ENCODE peak calls at places on chromosomes 11 and 22, in four cellular contexts. One of them, this sample, is unnamed.

GRCh38 chr11:12106501-12106900 is 3.9 kb upstream of the MICAL2 start:
- DNase-seq in AG04450: no peak
- DNase-seq in CD8-positive, alpha-beta T cell: no peak
- DNase-seq in thoracic aorta: no peak
- DNase-seq in this sample: no peak

GRCh38 chr11:57646756-57647303 is 2.9 kb downstream of the YPEL4 start:
- DNase-seq in thoracic aorta: no peak
- DNase-seq in CD8-positive, alpha-beta T cell: no peak
- DNase-seq in AG04450: no peak
- DNase-seq in this sample: no peak

GRCh38 chr11:72129381-72129780 is 6.1 kb upstream of the FOLR3 start:
- DNase-seq in CD8-positive, alpha-beta T cell: no peak
- DNase-seq in thoracic aorta: no peak
- DNase-seq in AG04450: no peak
- DNase-seq in this sample: no peak

GRCh38 chr11:79092791-79093313 is 348.0 kb downstream of the TENM4 start:
- DNase-seq in thoracic aorta: no peak
- DNase-seq in AG04450: peak; percentile 99
- DNase-seq in CD8-positive, alpha-beta T cell: no peak
- DNase-seq in this sample: no peak

GRCh38 chr11:6610591-6610990 is 1.4 kb downstream of the TAF10 start:
- DNase-seq in CD8-positive, alpha-beta T cell: peak; percentile 46
- DNase-seq in thoracic aorta: no peak
- DNase-seq in AG04450: no peak
- DNase-seq in this sample: peak; percentile 17

GRCh38 chr11:105109353-105109752 is 30.2 kb downstream of the CARD18 start:
- DNase-seq in CD8-positive, alpha-beta T cell: no peak
- DNase-seq in AG04450: no peak
- DNase-seq in thoracic aorta: no peak
- DNase-seq in this sample: no peak

GRCh38 chr11:60987577-60988277 is 16.2 kb downstream of the CD6 start:
- DNase-seq in thoracic aorta: no peak
- DNase-seq in CD8-positive, alpha-beta T cell: no peak
- DNase-seq in AG04450: no peak
- DNase-seq in this sample: no peak

GRCh38 chr11:87290304-87290922 is 252.7 kb downstream of the TMEM135 start:
- DNase-seq in CD8-positive, alpha-beta T cell: no peak
- DNase-seq in AG04450: peak; percentile 24
- DNase-seq in thoracic aorta: no peak
- DNase-seq in this sample: no peak

GRCh38 chr11:14451825-14452224 is 47.8 kb downstream of the COPB1 start:
- DNase-seq in CD8-positive, alpha-beta T cell: no peak
- DNase-seq in AG04450: no peak
- DNase-seq in thoracic aorta: no peak
- DNase-seq in this sample: no peak

GRCh38 chr11:18229501-18229900 is 7.1 kb downstream of the SAA4 start:
- DNase-seq in AG04450: no peak
- DNase-seq in CD8-positive, alpha-beta T cell: no peak
- DNase-seq in thoracic aorta: no peak
- DNase-seq in this sample: no peak

GRCh38 chr11:47969401-47969800 is 11.0 kb upstream of the PTPRJ start:
- DNase-seq in AG04450: no peak
- DNase-seq in thoracic aorta: no peak
- DNase-seq in CD8-positive, alpha-beta T cell: no peak
- DNase-seq in this sample: no peak

GRCh38 chr11:46116007-46116711 is 5.1 kb downstream of the PHF21A start:
- DNase-seq in thoracic aorta: no peak
- DNase-seq in CD8-positive, alpha-beta T cell: no peak
- DNase-seq in AG04450: no peak
- DNase-seq in this sample: no peak

GRCh38 chr22:48366056-48366455 is 1461.6 kb downstream of the BRD1 start:
- DNase-seq in AG04450: no peak
- DNase-seq in thoracic aorta: no peak
- DNase-seq in CD8-positive, alpha-beta T cell: no peak
- DNase-seq in this sample: no peak

GRCh38 chr11:128515766-128516466 is 71.4 kb downstream of the ETS1 start:
- DNase-seq in thoracic aorta: no peak
- DNase-seq in AG04450: no peak
- DNase-seq in CD8-positive, alpha-beta T cell: no peak
- DNase-seq in this sample: no peak

GRCh38 chr22:35638408-35638807 is 9.8 kb upstream of the APOL6 start:
- DNase-seq in CD8-positive, alpha-beta T cell: no peak
- DNase-seq in thoracic aorta: peak; percentile 34
- DNase-seq in AG04450: peak; percentile 42
- DNase-seq in this sample: no peak

GRCh38 chr11:27718853-27719574 is 18.8 kb upstream of the BDNF start:
- DNase-seq in CD8-positive, alpha-beta T cell: no peak
- DNase-seq in thoracic aorta: no peak
- DNase-seq in AG04450: no peak
- DNase-seq in this sample: no peak

GRCh38 chr11:42770444-42771065 is 541.2 kb upstream of the API5 start:
- DNase-seq in thoracic aorta: no peak
- DNase-seq in CD8-positive, alpha-beta T cell: no peak
- DNase-seq in AG04450: no peak
- DNase-seq in this sample: no peak

GRCh38 chr11:14045417-14045816 is 82.9 kb downstream of the SPON1 start:
- DNase-seq in CD8-positive, alpha-beta T cell: no peak
- DNase-seq in AG04450: no peak
- DNase-seq in thoracic aorta: no peak
- DNase-seq in this sample: no peak

GRCh38 chr11:132715041-132715440 is 817.3 kb downstream of the OPCML start:
- DNase-seq in CD8-positive, alpha-beta T cell: no peak
- DNase-seq in AG04450: no peak
- DNase-seq in thoracic aorta: no peak
- DNase-seq in this sample: no peak

GRCh38 chr22:44479662-44480061 is 18.4 kb downstream of the RTL6 start:
- DNase-seq in CD8-positive, alpha-beta T cell: no peak
- DNase-seq in AG04450: no peak
- DNase-seq in thoracic aorta: no peak
- DNase-seq in this sample: no peak

GRCh38 chr11:131867457-131868257 is 497.2 kb downstream of the NTM start:
- DNase-seq in thoracic aorta: no peak
- DNase-seq in CD8-positive, alpha-beta T cell: no peak
- DNase-seq in AG04450: peak; percentile 81
- DNase-seq in this sample: peak; percentile 53

GRCh38 chr11:61912991-61913698 is 4.2 kb downstream of the RAB3IL1 start:
- DNase-seq in CD8-positive, alpha-beta T cell: no peak
- DNase-seq in thoracic aorta: no peak
- DNase-seq in AG04450: no peak
- DNase-seq in this sample: peak; percentile 20

GRCh38 chr11:56705784-56706396 is 7.0 kb downstream of the OR9G1 start:
- DNase-seq in AG04450: no peak
- DNase-seq in thoracic aorta: no peak
- DNase-seq in CD8-positive, alpha-beta T cell: no peak
- DNase-seq in this sample: no peak

GRCh38 chr11:96280444-96280843 is 62.6 kb downstream of the MAML2 start:
- DNase-seq in AG04450: no peak
- DNase-seq in thoracic aorta: no peak
- DNase-seq in CD8-positive, alpha-beta T cell: no peak
- DNase-seq in this sample: no peak

GRCh38 chr11:105713696-105714095 is 103.8 kb downstream of the GRIA4 start:
- DNase-seq in thoracic aorta: no peak
- DNase-seq in CD8-positive, alpha-beta T cell: no peak
- DNase-seq in AG04450: no peak
- DNase-seq in this sample: no peak

GRCh38 chr22:29208879-29209623 is 3.4 kb downstream of the EMID1 start:
- DNase-seq in AG04450: no peak
- DNase-seq in CD8-positive, alpha-beta T cell: no peak
- DNase-seq in thoracic aorta: no peak
- DNase-seq in this sample: no peak

GRCh38 chr22:32794449-32795213 is 6.9 kb upstream of the TIMP3 start:
- DNase-seq in AG04450: no peak
- DNase-seq in thoracic aorta: no peak
- DNase-seq in CD8-positive, alpha-beta T cell: no peak
- DNase-seq in this sample: no peak

GRCh38 chr11:115132829-115133228 is 371.4 kb downstream of the CADM1 start:
- DNase-seq in thoracic aorta: no peak
- DNase-seq in CD8-positive, alpha-beta T cell: no peak
- DNase-seq in AG04450: no peak
- DNase-seq in this sample: no peak

GRCh38 chr11:43802509-43802908 is 78.1 kb upstream of the ALKBH3 start:
- DNase-seq in thoracic aorta: no peak
- DNase-seq in CD8-positive, alpha-beta T cell: no peak
- DNase-seq in AG04450: no peak
- DNase-seq in this sample: no peak

GRCh38 chr11:76671626-76672309 is 1.2 kb upstream of the LRRC32 start:
- DNase-seq in CD8-positive, alpha-beta T cell: no peak
- DNase-seq in AG04450: no peak
- DNase-seq in thoracic aorta: no peak
- DNase-seq in this sample: no peak

GRCh38 chr11:76672431-76673163 is 2.0 kb upstream of the LRRC32 start:
- DNase-seq in thoracic aorta: no peak
- DNase-seq in CD8-positive, alpha-beta T cell: peak; percentile 67
- DNase-seq in AG04450: no peak
- DNase-seq in this sample: no peak

GRCh38 chr11:76671236-76671590 is 666 bp upstream of the LRRC32 start:
- DNase-seq in thoracic aorta: no peak
- DNase-seq in CD8-positive, alpha-beta T cell: no peak
- DNase-seq in AG04450: no peak
- DNase-seq in this sample: no peak

GRCh38 chr11:76669901-76670474 is 559 bp downstream of the LRRC32 start:
- DNase-seq in AG04450: peak; percentile 55
- DNase-seq in thoracic aorta: peak; percentile 36
- DNase-seq in CD8-positive, alpha-beta T cell: no peak
- DNase-seq in this sample: no peak

GRCh38 chr11:76670475-76671235 is at the start of gene LRRC32:
- DNase-seq in thoracic aorta: no peak
- DNase-seq in CD8-positive, alpha-beta T cell: no peak
- DNase-seq in AG04450: no peak
- DNase-seq in this sample: no peak
- TF ChIP-seq CTCF in thoracic aorta: peak; percentile 14
- TF ChIP-seq CTCF in CD8-positive, alpha-beta T cell: no peak
- TF ChIP-seq CTCF in AG04450: no peak
- TF ChIP-seq CTCF in this sample: no peak

DNA sequence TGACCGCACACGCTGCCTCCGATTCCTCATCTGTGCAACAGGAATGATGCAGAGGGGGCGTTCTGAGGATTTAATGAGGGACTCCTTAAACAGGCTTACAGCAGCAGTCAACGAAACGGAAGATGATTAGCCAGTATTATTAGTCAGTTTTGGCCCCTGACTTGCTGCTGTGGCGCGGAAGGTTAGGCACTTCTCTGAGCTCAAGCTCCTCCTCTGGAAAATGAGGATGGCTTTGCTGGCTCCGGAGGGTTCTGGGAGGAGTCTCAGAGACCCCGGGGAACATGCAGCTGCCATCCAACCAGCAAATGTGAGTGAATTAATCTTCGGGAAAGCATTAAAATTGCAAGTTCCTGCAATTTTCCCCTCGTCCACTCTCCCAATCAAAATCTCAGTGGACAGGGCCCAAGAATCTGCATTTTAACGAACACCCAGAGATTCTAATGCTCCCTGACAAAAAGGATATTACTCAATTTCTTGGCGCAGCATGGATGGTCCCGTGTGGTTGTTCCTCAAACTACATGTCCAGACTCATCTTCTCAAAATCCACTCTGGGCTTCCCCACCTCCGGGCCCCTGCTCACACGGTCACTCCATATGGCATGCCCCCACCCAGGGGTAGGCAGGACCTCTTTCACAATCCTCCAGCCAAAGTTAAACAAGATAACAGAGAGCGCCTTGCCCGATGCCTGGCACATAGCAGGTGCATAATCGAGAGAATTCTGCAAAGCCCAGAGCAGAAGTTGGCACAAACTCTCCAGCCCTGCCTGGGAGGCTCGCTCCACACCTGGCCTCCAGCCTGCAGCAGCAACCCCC is 6.4 kb downstream of the ELFN2 start:
- DNase-seq in CD8-positive, alpha-beta T cell: no peak
- DNase-seq in thoracic aorta: no peak
- DNase-seq in AG04450: no peak
- DNase-seq in this sample: no peak
- TF ChIP-seq CTCF in CD8-positive, alpha-beta T cell: no peak
- TF ChIP-seq CTCF in thoracic aorta: no peak
- TF ChIP-seq CTCF in AG04450: no peak
- TF ChIP-seq CTCF in this sample: no peak

DNA sequence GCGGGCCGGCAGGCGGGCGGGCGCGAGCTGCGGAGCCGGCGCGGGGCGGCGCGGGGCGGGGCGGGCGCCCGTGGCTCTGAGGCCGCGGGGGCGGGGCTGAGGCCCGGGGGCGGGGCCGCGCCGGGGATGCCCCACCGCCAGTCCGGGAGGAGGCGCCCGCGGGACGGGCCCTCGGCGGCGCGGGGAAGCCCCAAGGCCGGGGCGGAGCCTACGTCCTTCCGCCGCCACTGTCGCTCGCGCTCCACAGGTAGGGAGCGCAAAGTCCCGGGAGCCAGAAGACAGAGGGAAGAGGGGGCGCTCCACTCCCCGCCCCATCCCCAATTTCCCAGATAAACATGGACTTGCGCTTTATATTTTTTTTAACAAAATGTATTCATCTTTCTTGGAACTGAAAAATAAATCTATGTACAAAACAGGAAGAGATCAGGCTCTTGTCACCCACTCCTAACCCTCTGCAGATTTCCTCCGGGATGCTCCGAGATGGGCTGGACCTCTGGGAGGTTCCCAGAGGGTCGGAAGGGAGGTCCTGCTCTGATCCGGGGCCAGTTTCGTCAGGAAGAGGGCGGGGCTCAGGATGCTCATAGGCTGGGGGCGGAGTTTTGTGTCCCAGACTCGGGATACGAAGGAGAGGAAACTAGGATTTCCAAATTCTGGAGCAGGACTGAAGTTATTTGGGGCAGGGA is at the start of gene MAP4K2:
- DNase-seq in CD8-positive, alpha-beta T cell: peak; percentile 91
- DNase-seq in thoracic aorta: peak; percentile 78
- DNase-seq in AG04450: peak; percentile 33
- DNase-seq in this sample: peak; percentile 80
- TF ChIP-seq CTCF in CD8-positive, alpha-beta T cell: no peak
- TF ChIP-seq CTCF in thoracic aorta: peak; percentile 12
- TF ChIP-seq CTCF in AG04450: peak; percentile 7
- TF ChIP-seq CTCF in this sample: no peak

DNA sequence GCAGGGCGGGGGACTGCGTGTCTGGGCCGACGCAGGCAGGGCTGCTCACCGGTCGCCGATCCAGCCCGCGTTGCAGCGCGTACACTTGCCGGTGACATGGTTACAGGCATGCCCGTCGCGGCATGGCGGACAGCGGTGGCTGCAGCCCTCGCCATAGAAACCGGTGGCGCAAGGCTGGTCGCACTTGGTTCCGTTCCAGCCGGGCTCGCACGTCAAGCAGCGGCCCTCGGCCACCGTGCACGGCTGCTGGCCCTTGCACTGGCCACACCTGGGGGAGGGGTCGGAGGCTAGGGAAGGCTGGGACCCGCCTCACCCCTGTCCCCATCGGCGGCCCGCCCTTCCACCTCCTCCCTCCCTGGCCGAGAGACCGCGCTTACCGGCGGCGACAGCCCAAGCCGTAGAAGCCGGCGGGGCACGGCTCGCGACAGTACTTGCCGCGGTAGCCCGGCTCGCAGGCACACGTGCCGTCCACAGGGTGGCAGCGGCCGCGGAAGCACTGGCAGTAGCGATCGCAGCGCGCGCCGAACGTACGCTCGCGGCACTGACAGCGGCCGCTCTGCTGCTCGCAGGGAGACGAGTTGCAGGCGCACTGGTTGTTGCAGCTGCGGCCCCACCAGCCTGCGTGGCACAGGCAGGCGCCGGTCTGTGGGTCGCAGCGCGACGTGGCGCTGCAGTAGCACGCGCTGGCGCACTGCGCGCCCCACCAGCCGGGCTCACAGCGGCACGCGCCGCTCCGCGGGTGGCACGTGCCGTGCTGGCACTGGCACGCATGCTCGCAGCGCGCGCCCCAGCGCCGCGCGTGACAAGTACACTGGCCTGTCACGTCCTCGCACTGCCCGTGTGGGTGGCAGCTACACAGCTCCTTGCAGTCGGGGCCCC is 6.7 kb downstream of the SCARF2 start:
- DNase-seq in thoracic aorta: no peak
- DNase-seq in CD8-positive, alpha-beta T cell: peak; percentile 77
- DNase-seq in AG04450: no peak
- DNase-seq in this sample: no peak
- TF ChIP-seq CTCF in thoracic aorta: peak; percentile 28
- TF ChIP-seq CTCF in CD8-positive, alpha-beta T cell: peak; percentile 18
- TF ChIP-seq CTCF in AG04450: peak; percentile 2
- TF ChIP-seq CTCF in this sample: no peak